ENCODE peak calls at places on chromosomes 12 and 14, in four cellular contexts. One of them, this sample, is unnamed.

GRCh38 chr12:109775172-109775881 is 57.9 kb downstream of the TRPV4 start:
- DNase-seq in H1: peak; percentile 31
- DNase-seq in GM12878: no peak
- DNase-seq in K562: peak; percentile 86
- DNase-seq in this sample: peak; percentile 50

GRCh38 chr12:114409796-114410520 is 4.0 kb upstream of the TBX5 start:
- DNase-seq in GM12878: no peak
- DNase-seq in K562: no peak
- DNase-seq in H1: no peak
- DNase-seq in this sample: no peak

GRCh38 chr12:45509187-45509586 is 220.3 kb upstream of the ARID2 start:
- DNase-seq in K562: no peak
- DNase-seq in GM12878: peak; percentile 16
- DNase-seq in H1: no peak
- DNase-seq in this sample: no peak

GRCh38 chr14:92676031-92676430 is 72.4 kb downstream of the LGMN start:
- DNase-seq in H1: no peak
- DNase-seq in GM12878: no peak
- DNase-seq in K562: no peak
- DNase-seq in this sample: no peak

GRCh38 chr12:64325055-64325454 is 65.5 kb downstream of the C12orf56 start:
- DNase-seq in K562: no peak
- DNase-seq in GM12878: no peak
- DNase-seq in H1: no peak
- DNase-seq in this sample: no peak

GRCh38 chr12:84161296-84161695 is 751.3 kb downstream of the SLC6A15 start:
- DNase-seq in GM12878: no peak
- DNase-seq in K562: no peak
- DNase-seq in H1: no peak
- DNase-seq in this sample: no peak

GRCh38 chr14:103074699-103075341 is 9.2 kb upstream of the LBHD2 start:
- DNase-seq in K562: peak; percentile 85
- DNase-seq in GM12878: no peak
- DNase-seq in H1: no peak
- DNase-seq in this sample: peak; percentile 70

GRCh38 chr12:47758834-47759690 is at the start of gene RAPGEF3:
- DNase-seq in GM12878: no peak
- DNase-seq in H1: no peak
- DNase-seq in K562: peak; percentile 92
- DNase-seq in this sample: peak; percentile 49

GRCh38 chr14:59343585-59343984 is 121.6 kb downstream of the GPR135 start:
- DNase-seq in H1: no peak
- DNase-seq in K562: no peak
- DNase-seq in GM12878: no peak
- DNase-seq in this sample: no peak

GRCh38 chr12:54217774-54218221 is 29.0 kb upstream of the SMUG1 start:
- DNase-seq in GM12878: no peak
- DNase-seq in H1: no peak
- DNase-seq in K562: no peak
- DNase-seq in this sample: no peak

GRCh38 chr12:29796823-29797263 is 13.1 kb upstream of the TMTC1 start:
- DNase-seq in K562: no peak
- DNase-seq in GM12878: no peak
- DNase-seq in H1: no peak
- DNase-seq in this sample: no peak

GRCh38 chr12:100688451-100688864 is 106.1 kb upstream of the ANO4 start:
- DNase-seq in GM12878: no peak
- DNase-seq in H1: no peak
- DNase-seq in K562: no peak
- DNase-seq in this sample: no peak

GRCh38 chr14:71549421-71549820 is 382.8 kb upstream of the RGS6 start:
- DNase-seq in K562: no peak
- DNase-seq in GM12878: no peak
- DNase-seq in H1: no peak
- DNase-seq in this sample: no peak

GRCh38 chr14:96509457-96510090 is 7.4 kb downstream of the PAPOLA start:
- DNase-seq in GM12878: no peak
- DNase-seq in H1: no peak
- DNase-seq in K562: no peak
- DNase-seq in this sample: no peak

GRCh38 chr12:107375231-107375630 is 281.9 kb upstream of the CRY1 start:
- DNase-seq in K562: no peak
- DNase-seq in H1: no peak
- DNase-seq in GM12878: no peak
- DNase-seq in this sample: no peak

GRCh38 chr12:124386059-124386458 is 91.2 kb downstream of the RFLNA start:
- DNase-seq in K562: no peak
- DNase-seq in H1: no peak
- DNase-seq in GM12878: no peak
- DNase-seq in this sample: no peak

GRCh38 chr12:24954261-24954660 is 5.4 kb upstream of the BCAT1 start:
- DNase-seq in H1: no peak
- DNase-seq in GM12878: no peak
- DNase-seq in K562: no peak
- DNase-seq in this sample: no peak

GRCh38 chr12:57775563-57776246 is 3.3 kb downstream of the EEF1AKMT3 start:
- DNase-seq in GM12878: no peak
- DNase-seq in K562: no peak
- DNase-seq in H1: no peak
- DNase-seq in this sample: no peak

GRCh38 chr14:88013750-88014349 is 8.9 kb downstream of the GPR65 start:
- DNase-seq in H1: no peak
- DNase-seq in K562: peak; percentile 62
- DNase-seq in GM12878: no peak
- DNase-seq in this sample: peak; percentile 66

GRCh38 chr14:79496701-79497100 is 714.6 kb downstream of the DIO2 start:
- DNase-seq in K562: no peak
- DNase-seq in H1: no peak
- DNase-seq in GM12878: no peak
- DNase-seq in this sample: no peak

GRCh38 chr14:50379563-50379962 is 17.1 kb downstream of the CDKL1 start:
- DNase-seq in K562: no peak
- DNase-seq in GM12878: no peak
- DNase-seq in H1: no peak
- DNase-seq in this sample: no peak

GRCh38 chr12:56677680-56678079 is 10.4 kb downstream of the PTGES3 start:
- DNase-seq in H1: no peak
- DNase-seq in K562: no peak
- DNase-seq in GM12878: no peak
- DNase-seq in this sample: no peak

GRCh38 chr14:89165189-89165809 is 251.7 kb downstream of the FOXN3 start:
- DNase-seq in GM12878: peak; percentile 63
- DNase-seq in K562: peak; percentile 73
- DNase-seq in H1: no peak
- DNase-seq in this sample: no peak

GRCh38 chr12:47020211-47020821 is 59.1 kb upstream of the PCED1B start:
- DNase-seq in K562: no peak
- DNase-seq in H1: no peak
- DNase-seq in GM12878: no peak
- DNase-seq in this sample: no peak

GRCh38 chr12:24902521-24903304 is 46.2 kb downstream of the BCAT1 start:
- DNase-seq in H1: no peak
- DNase-seq in GM12878: no peak
- DNase-seq in K562: no peak
- DNase-seq in this sample: no peak

GRCh38 chr14:48490756-48491155 is 815.4 kb upstream of the MDGA2 start:
- DNase-seq in K562: no peak
- DNase-seq in GM12878: no peak
- DNase-seq in H1: no peak
- DNase-seq in this sample: no peak

GRCh38 chr12:29769162-29769820 is 14.5 kb downstream of the TMTC1 start:
- DNase-seq in GM12878: no peak
- DNase-seq in K562: no peak
- DNase-seq in H1: no peak
- DNase-seq in this sample: no peak

GRCh38 chr12:89051065-89051677 is 301.1 kb downstream of the DUSP6 start:
- DNase-seq in GM12878: no peak
- DNase-seq in H1: no peak
- DNase-seq in K562: peak; percentile 49
- DNase-seq in this sample: peak; percentile 38

GRCh38 chr14:59294662-59294992 is 106.2 kb downstream of the DAAM1 start:
- DNase-seq in K562: no peak
- DNase-seq in GM12878: no peak
- DNase-seq in H1: no peak
- DNase-seq in this sample: no peak

GRCh38 chr12:75704208-75704607 is 192.8 kb upstream of the KRR1 start:
- DNase-seq in H1: no peak
- DNase-seq in GM12878: no peak
- DNase-seq in K562: no peak
- DNase-seq in this sample: no peak

GRCh38 chr12:52949413-52950331 is 754 bp downstream of the KRT18 start:
- DNase-seq in K562: peak; percentile 83
- DNase-seq in GM12878: no peak
- DNase-seq in H1: no peak
- DNase-seq in this sample: peak; percentile 98

GRCh38 chr14:36212577-36212976 is 36.1 kb upstream of the PTCSC3 start:
- DNase-seq in GM12878: no peak
- DNase-seq in H1: no peak
- DNase-seq in K562: no peak
- DNase-seq in this sample: no peak

GRCh38 chr12:123891516-123892179 is 81.0 kb downstream of the CCDC92 start:
- DNase-seq in K562: no peak
- DNase-seq in GM12878: no peak
- DNase-seq in H1: no peak
- DNase-seq in this sample: no peak

GRCh38 chr12:93706824-93707223 is 29.6 kb downstream of the CRADD start:
- DNase-seq in H1: no peak
- DNase-seq in GM12878: no peak
- DNase-seq in K562: no peak
- DNase-seq in this sample: no peak

DNA sequence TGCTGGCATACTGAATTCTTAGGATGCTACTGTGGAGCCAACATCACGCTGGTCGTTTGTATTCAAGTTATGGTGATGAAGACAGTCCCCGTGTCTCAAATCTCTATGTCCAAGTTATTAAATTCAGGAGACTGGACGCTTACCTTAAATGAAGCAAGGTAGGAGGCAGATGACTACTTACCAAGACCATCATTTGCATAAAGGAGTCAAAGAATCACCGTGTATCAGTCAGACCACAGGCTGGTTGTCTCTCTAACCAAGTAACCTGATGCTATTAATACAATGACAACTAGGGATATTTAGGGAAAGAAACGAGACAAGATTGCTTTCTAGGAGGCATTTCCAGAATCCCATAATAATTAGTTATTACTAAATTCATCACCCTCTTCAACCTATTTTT is 78.1 kb upstream of the FRMD6 start:
- DNase-seq in K562: no peak
- DNase-seq in GM12878: no peak
- DNase-seq in H1: no peak
- DNase-seq in this sample: no peak
- TF ChIP-seq HDAC6 in K562: no peak
- TF ChIP-seq HDAC6 in GM12878: no peak
- TF ChIP-seq HDAC6 in H1: no peak
- TF ChIP-seq HDAC6 in this sample: no peak

DNA sequence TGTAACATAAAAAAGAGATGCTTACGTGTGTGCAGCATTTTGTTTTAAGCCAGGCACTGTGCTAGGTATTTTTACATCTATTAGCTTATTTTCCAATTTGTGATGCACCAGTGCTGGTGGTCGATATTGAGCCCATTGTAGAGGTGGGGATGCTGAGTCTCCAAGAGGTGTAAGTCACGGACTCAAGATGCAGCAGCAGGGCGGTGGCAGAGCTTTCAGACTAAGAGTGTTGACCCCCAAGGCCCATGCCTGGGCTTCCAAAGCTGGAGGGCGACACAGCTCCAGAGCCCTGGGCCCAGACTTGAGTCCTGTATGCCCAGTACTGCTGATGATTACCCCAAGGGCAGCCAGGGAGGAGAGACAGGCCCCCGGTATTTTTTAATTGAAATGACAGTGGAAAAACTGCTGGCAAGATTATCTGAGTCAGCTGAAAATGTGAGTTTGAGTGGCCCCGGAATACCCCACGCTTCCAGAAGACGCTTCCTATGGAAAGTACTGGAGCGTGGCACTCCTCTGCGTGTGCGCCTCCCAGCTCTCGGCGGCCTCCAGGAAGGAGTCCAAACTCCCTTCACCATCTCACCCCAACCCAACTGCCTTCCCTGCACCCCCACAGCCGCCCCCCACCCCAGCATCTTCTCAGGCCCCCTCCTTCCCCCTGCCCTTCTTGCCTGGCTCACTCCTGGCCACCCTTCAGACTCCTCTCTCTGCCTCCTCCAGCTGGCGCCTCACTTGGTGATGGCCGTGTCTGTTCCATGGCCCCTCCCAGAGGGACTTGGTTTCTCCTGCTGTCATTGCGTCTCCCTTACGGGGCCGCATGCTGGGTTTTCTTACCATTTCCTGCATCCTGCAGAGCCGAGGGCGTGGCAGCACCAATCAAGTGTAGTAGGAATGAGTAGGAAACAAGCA is 40.7 kb downstream of the ELK3 start:
- DNase-seq in K562: no peak
- DNase-seq in H1: no peak
- DNase-seq in GM12878: no peak
- DNase-seq in this sample: no peak
- TF ChIP-seq HDAC6 in K562: no peak
- TF ChIP-seq HDAC6 in H1: no peak
- TF ChIP-seq HDAC6 in GM12878: no peak
- TF ChIP-seq HDAC6 in this sample: no peak

GRCh38 chr12:25958254-25959068 is at the start of gene RASSF8:
- DNase-seq in GM12878: no peak
- DNase-seq in H1: no peak
- DNase-seq in K562: peak; percentile 82
- DNase-seq in this sample: peak; percentile 23

GRCh38 chr12:25960176-25960575 is 1.7 kb downstream of the RASSF8 start:
- DNase-seq in H1: no peak
- DNase-seq in GM12878: no peak
- DNase-seq in K562: no peak
- DNase-seq in this sample: no peak

GRCh38 chr12:25960926-25961325 is 2.4 kb downstream of the RASSF8 start:
- DNase-seq in K562: no peak
- DNase-seq in GM12878: no peak
- DNase-seq in H1: no peak
- DNase-seq in this sample: no peak

GRCh38 chr12:25957898-25958253 is 606 bp upstream of the RASSF8 start:
- DNase-seq in K562: no peak
- DNase-seq in H1: no peak
- DNase-seq in GM12878: no peak
- DNase-seq in this sample: no peak

GRCh38 chr12:25959069-25959961 is 833 bp downstream of the RASSF8 start:
- DNase-seq in H1: no peak
- DNase-seq in K562: no peak
- DNase-seq in GM12878: no peak
- DNase-seq in this sample: no peak
- TF ChIP-seq HDAC6 in H1: no peak
- TF ChIP-seq HDAC6 in K562: no peak
- TF ChIP-seq HDAC6 in GM12878: no peak
- TF ChIP-seq HDAC6 in this sample: no peak

GRCh38 chr12:81468206-81468605 is 290.9 kb downstream of the PPFIA2 start:
- DNase-seq in K562: no peak
- DNase-seq in H1: no peak
- DNase-seq in GM12878: no peak
- DNase-seq in this sample: no peak
- TF ChIP-seq HDAC6 in K562: no peak
- TF ChIP-seq HDAC6 in H1: no peak
- TF ChIP-seq HDAC6 in GM12878: no peak
- TF ChIP-seq HDAC6 in this sample: no peak

GRCh38 chr12:4910502-4911315 is 1.0 kb downstream of the KCNA1 start:
- DNase-seq in H1: no peak
- DNase-seq in GM12878: no peak
- DNase-seq in K562: no peak
- DNase-seq in this sample: no peak
- TF ChIP-seq HDAC6 in H1: no peak
- TF ChIP-seq HDAC6 in GM12878: no peak
- TF ChIP-seq HDAC6 in K562: no peak
- TF ChIP-seq HDAC6 in this sample: no peak

This sample was measured in HepG2.